ENCODE peak calls at places on chromosome 6, in six cellular contexts. One of them, this sample, is unnamed.

GRCh38 chr6:67639161-67639560 is 995.9 kb upstream of the ADGRB3 start:
- DNase-seq in choroid plexus epithelial cell: peak
- DNase-seq in lower leg skin: no peak
- DNase-seq in prostate gland: no peak
- DNase-seq in cardiac muscle cell: no peak
- DNase-seq in osteocyte: no peak
- DNase-seq in this sample: no peak

GRCh38 chr6:53717571-53717970 is 52.0 kb upstream of the KLHL31 start:
- DNase-seq in choroid plexus epithelial cell: no peak
- DNase-seq in lower leg skin: no peak
- DNase-seq in prostate gland: no peak
- DNase-seq in cardiac muscle cell: no peak
- DNase-seq in osteocyte: no peak
- DNase-seq in this sample: no peak

GRCh38 chr6:7996538-7997225 is 67.5 kb downstream of the BLOC1S5 start:
- DNase-seq in choroid plexus epithelial cell: peak
- DNase-seq in lower leg skin: no peak
- DNase-seq in prostate gland: no peak
- DNase-seq in cardiac muscle cell: no peak
- DNase-seq in osteocyte: no peak
- DNase-seq in this sample: no peak

GRCh38 chr6:108744996-108745395 is 103.2 kb upstream of the ARMC2 start:
- DNase-seq in choroid plexus epithelial cell: no peak
- DNase-seq in lower leg skin: no peak
- DNase-seq in prostate gland: no peak
- DNase-seq in cardiac muscle cell: no peak
- DNase-seq in osteocyte: no peak
- DNase-seq in this sample: no peak

GRCh38 chr6:160041608-160042007 is 72.7 kb downstream of the IGF2R start:
- DNase-seq in choroid plexus epithelial cell: peak
- DNase-seq in lower leg skin: peak
- DNase-seq in prostate gland: peak
- DNase-seq in cardiac muscle cell: no peak
- DNase-seq in osteocyte: no peak
- DNase-seq in this sample: peak

GRCh38 chr6:158058156-158058723 is 76.6 kb downstream of the SYNJ2 start:
- DNase-seq in choroid plexus epithelial cell: no peak
- DNase-seq in lower leg skin: no peak
- DNase-seq in prostate gland: no peak
- DNase-seq in cardiac muscle cell: no peak
- DNase-seq in osteocyte: no peak
- DNase-seq in this sample: no peak

GRCh38 chr6:107323133-107323785 is 136.1 kb downstream of the PDSS2 start:
- DNase-seq in choroid plexus epithelial cell: peak
- DNase-seq in lower leg skin: no peak
- DNase-seq in prostate gland: no peak
- DNase-seq in cardiac muscle cell: no peak
- DNase-seq in osteocyte: no peak
- DNase-seq in this sample: no peak

GRCh38 chr6:52931351-52931750 is 21.9 kb upstream of the GSTA3 start:
- DNase-seq in choroid plexus epithelial cell: no peak
- DNase-seq in lower leg skin: no peak
- DNase-seq in prostate gland: no peak
- DNase-seq in cardiac muscle cell: peak
- DNase-seq in osteocyte: no peak
- DNase-seq in this sample: no peak

GRCh38 chr6:14354919-14355572 is 237.5 kb downstream of the CD83 start:
- DNase-seq in choroid plexus epithelial cell: peak
- DNase-seq in lower leg skin: peak
- DNase-seq in prostate gland: peak
- DNase-seq in cardiac muscle cell: no peak
- DNase-seq in osteocyte: no peak
- DNase-seq in this sample: no peak

GRCh38 chr6:104711371-104711770 is 148.3 kb downstream of the HACE1 start:
- DNase-seq in choroid plexus epithelial cell: peak
- DNase-seq in lower leg skin: no peak
- DNase-seq in prostate gland: no peak
- DNase-seq in cardiac muscle cell: no peak
- DNase-seq in osteocyte: no peak
- DNase-seq in this sample: peak

GRCh38 chr6:159169557-159170332 is 545 bp downstream of the FNDC1 start:
- DNase-seq in choroid plexus epithelial cell: peak
- DNase-seq in lower leg skin: no peak
- DNase-seq in prostate gland: no peak
- DNase-seq in cardiac muscle cell: peak
- DNase-seq in osteocyte: no peak
- DNase-seq in this sample: no peak

GRCh38 chr6:160733045-160733646 is 31.1 kb downstream of the PLG start:
- DNase-seq in choroid plexus epithelial cell: peak
- DNase-seq in lower leg skin: no peak
- DNase-seq in prostate gland: peak
- DNase-seq in cardiac muscle cell: peak
- DNase-seq in osteocyte: no peak
- DNase-seq in this sample: peak

GRCh38 chr6:40882321-40882720 is 156.7 kb downstream of the UNC5CL start:
- DNase-seq in choroid plexus epithelial cell: no peak
- DNase-seq in lower leg skin: no peak
- DNase-seq in prostate gland: no peak
- DNase-seq in cardiac muscle cell: peak
- DNase-seq in osteocyte: no peak
- DNase-seq in this sample: no peak

GRCh38 chr6:67121115-67121514 is 1414.1 kb upstream of the EYS start:
- DNase-seq in choroid plexus epithelial cell: no peak
- DNase-seq in lower leg skin: no peak
- DNase-seq in prostate gland: no peak
- DNase-seq in cardiac muscle cell: no peak
- DNase-seq in osteocyte: no peak
- DNase-seq in this sample: no peak

GRCh38 chr6:74631558-74631957 is 574.3 kb downstream of the COL12A1 start:
- DNase-seq in choroid plexus epithelial cell: no peak
- DNase-seq in lower leg skin: no peak
- DNase-seq in prostate gland: no peak
- DNase-seq in cardiac muscle cell: no peak
- DNase-seq in osteocyte: no peak
- DNase-seq in this sample: no peak

GRCh38 chr6:37897321-37897720 is 77.8 kb downstream of the ZFAND3 start:
- DNase-seq in choroid plexus epithelial cell: peak
- DNase-seq in lower leg skin: no peak
- DNase-seq in prostate gland: no peak
- DNase-seq in cardiac muscle cell: no peak
- DNase-seq in osteocyte: no peak
- DNase-seq in this sample: no peak

GRCh38 chr6:112626468-112627082 is 279.4 kb downstream of the RFPL4B start:
- DNase-seq in choroid plexus epithelial cell: peak
- DNase-seq in lower leg skin: no peak
- DNase-seq in prostate gland: no peak
- DNase-seq in cardiac muscle cell: no peak
- DNase-seq in osteocyte: no peak
- DNase-seq in this sample: no peak

GRCh38 chr6:23621026-23621425 is 505.0 kb upstream of the NRSN1 start:
- DNase-seq in choroid plexus epithelial cell: peak
- DNase-seq in lower leg skin: no peak
- DNase-seq in prostate gland: no peak
- DNase-seq in cardiac muscle cell: no peak
- DNase-seq in osteocyte: no peak
- DNase-seq in this sample: no peak

GRCh38 chr6:12147557-12148316 is 135.6 kb downstream of the HIVEP1 start:
- DNase-seq in choroid plexus epithelial cell: peak
- DNase-seq in lower leg skin: no peak
- DNase-seq in prostate gland: no peak
- DNase-seq in cardiac muscle cell: no peak
- DNase-seq in osteocyte: no peak
- DNase-seq in this sample: no peak

GRCh38 chr6:80959034-80959433 is 793.4 kb downstream of the TENT5A start:
- DNase-seq in choroid plexus epithelial cell: no peak
- DNase-seq in lower leg skin: no peak
- DNase-seq in prostate gland: no peak
- DNase-seq in cardiac muscle cell: no peak
- DNase-seq in osteocyte: no peak
- DNase-seq in this sample: no peak

GRCh38 chr6:164378330-164378729 is 931.1 kb downstream of the C6orf118 start:
- DNase-seq in choroid plexus epithelial cell: no peak
- DNase-seq in lower leg skin: no peak
- DNase-seq in prostate gland: no peak
- DNase-seq in cardiac muscle cell: no peak
- DNase-seq in osteocyte: no peak
- DNase-seq in this sample: no peak

GRCh38 chr6:42901538-42901957 is 14.3 kb upstream of the PTCRA start:
- DNase-seq in choroid plexus epithelial cell: peak
- DNase-seq in lower leg skin: peak
- DNase-seq in prostate gland: peak
- DNase-seq in cardiac muscle cell: peak
- DNase-seq in osteocyte: peak
- DNase-seq in this sample: peak

GRCh38 chr6:29887330-29887818 is 55.0 kb upstream of the HLA-A start:
- DNase-seq in choroid plexus epithelial cell: peak
- DNase-seq in lower leg skin: no peak
- DNase-seq in prostate gland: peak
- DNase-seq in cardiac muscle cell: peak
- DNase-seq in osteocyte: no peak
- DNase-seq in this sample: no peak

GRCh38 chr6:41638002-41638800 is at the start of gene MDFI:
- DNase-seq in choroid plexus epithelial cell: peak
- DNase-seq in lower leg skin: no peak
- DNase-seq in prostate gland: no peak
- DNase-seq in cardiac muscle cell: peak
- DNase-seq in osteocyte: no peak
- DNase-seq in this sample: no peak

GRCh38 chr6:100504786-100505737 is 40.3 kb upstream of the SIM1 start:
- DNase-seq in choroid plexus epithelial cell: peak
- DNase-seq in lower leg skin: no peak
- DNase-seq in prostate gland: no peak
- DNase-seq in cardiac muscle cell: no peak
- DNase-seq in osteocyte: no peak
- DNase-seq in this sample: no peak

GRCh38 chr6:1596088-1596852 is 13.4 kb upstream of the FOXC1 start:
- DNase-seq in choroid plexus epithelial cell: peak
- DNase-seq in lower leg skin: no peak
- DNase-seq in prostate gland: peak
- DNase-seq in cardiac muscle cell: peak
- DNase-seq in osteocyte: no peak
- DNase-seq in this sample: no peak

DNA sequence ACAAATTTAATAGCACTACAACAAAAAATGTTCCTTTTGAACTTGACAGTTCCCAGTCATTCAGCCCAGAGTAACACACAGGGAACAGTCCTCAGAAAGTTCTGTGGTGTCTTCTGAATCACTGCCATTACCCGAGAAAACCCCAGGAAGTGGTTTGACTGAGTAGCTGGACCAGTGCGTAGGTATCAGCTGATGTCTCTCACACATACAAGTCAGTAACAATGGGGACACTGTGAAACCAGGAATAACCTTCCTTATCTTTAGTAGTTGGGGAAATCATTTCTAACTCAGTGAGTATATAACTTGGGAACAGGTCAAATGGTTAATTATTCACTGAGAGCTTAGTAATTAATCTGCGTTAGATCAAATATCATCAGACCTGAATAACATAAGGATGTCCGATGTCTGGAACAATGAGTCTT is 73.1 kb downstream of the HIVEP2 start:
- DNase-seq in choroid plexus epithelial cell: peak
- DNase-seq in lower leg skin: peak
- DNase-seq in prostate gland: peak
- DNase-seq in cardiac muscle cell: no peak
- DNase-seq in osteocyte: no peak
- DNase-seq in this sample: no peak
- TF ChIP-seq CTCF in choroid plexus epithelial cell: no peak
- TF ChIP-seq CTCF in lower leg skin: no peak
- TF ChIP-seq CTCF in prostate gland: no peak
- TF ChIP-seq CTCF in cardiac muscle cell: no peak
- TF ChIP-seq CTCF in osteocyte: no peak
- TF ChIP-seq CTCF in this sample: no peak

DNA sequence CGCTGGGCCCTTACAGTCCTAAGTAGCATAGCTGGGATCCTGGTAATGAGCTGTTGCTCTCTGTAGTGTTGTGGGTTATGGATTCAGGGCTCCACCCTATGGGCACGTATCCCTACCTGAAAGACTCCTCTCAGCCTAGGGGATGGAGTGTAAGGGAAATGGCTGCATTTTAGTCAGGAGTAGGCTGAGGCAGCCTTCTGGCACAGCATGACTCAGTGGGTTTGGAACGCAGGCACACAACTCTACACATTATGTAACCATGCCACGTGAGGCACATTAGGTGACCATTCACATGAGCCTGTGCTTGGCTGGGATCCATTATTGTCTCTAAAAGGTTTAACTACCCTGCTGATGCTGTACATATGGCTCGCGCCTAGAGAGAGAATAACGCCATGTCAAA is 27.8 kb downstream of the HDDC2 start:
- DNase-seq in choroid plexus epithelial cell: peak
- DNase-seq in lower leg skin: peak
- DNase-seq in prostate gland: no peak
- DNase-seq in cardiac muscle cell: no peak
- DNase-seq in osteocyte: no peak
- DNase-seq in this sample: no peak
- TF ChIP-seq CTCF in choroid plexus epithelial cell: no peak
- TF ChIP-seq CTCF in lower leg skin: no peak
- TF ChIP-seq CTCF in prostate gland: no peak
- TF ChIP-seq CTCF in cardiac muscle cell: no peak
- TF ChIP-seq CTCF in osteocyte: no peak
- TF ChIP-seq CTCF in this sample: no peak

DNA sequence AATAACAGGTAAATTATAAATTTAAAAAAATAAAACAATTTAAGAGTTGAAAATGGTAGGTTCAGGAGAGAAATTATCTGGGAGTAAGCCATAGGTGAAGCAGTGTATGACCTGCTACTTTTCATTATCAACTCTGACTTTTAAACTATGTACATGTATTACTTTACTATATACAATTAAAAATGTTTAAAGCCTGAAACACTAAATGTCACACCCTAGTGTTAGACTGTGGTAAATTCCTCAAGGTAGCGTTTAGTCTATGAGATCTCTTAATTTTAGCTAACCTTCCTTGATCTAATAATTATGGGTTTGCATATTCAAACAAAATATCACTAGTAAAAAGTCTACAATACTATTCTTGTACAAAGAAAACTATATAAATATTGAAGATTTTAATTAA is 22.3 kb upstream of the TBC1D32 start:
- DNase-seq in choroid plexus epithelial cell: peak
- DNase-seq in lower leg skin: no peak
- DNase-seq in prostate gland: no peak
- DNase-seq in cardiac muscle cell: no peak
- DNase-seq in osteocyte: no peak
- DNase-seq in this sample: no peak
- TF ChIP-seq CTCF in choroid plexus epithelial cell: no peak
- TF ChIP-seq CTCF in lower leg skin: no peak
- TF ChIP-seq CTCF in prostate gland: no peak
- TF ChIP-seq CTCF in cardiac muscle cell: peak
- TF ChIP-seq CTCF in osteocyte: no peak
- TF ChIP-seq CTCF in this sample: peak

GRCh38 chr6:27188206-27188884 is 59.2 kb upstream of the PRSS16 start:
- DNase-seq in choroid plexus epithelial cell: peak
- DNase-seq in lower leg skin: peak
- DNase-seq in prostate gland: peak
- DNase-seq in cardiac muscle cell: peak
- DNase-seq in osteocyte: no peak
- DNase-seq in this sample: no peak
- TF ChIP-seq CTCF in choroid plexus epithelial cell: no peak
- TF ChIP-seq CTCF in lower leg skin: no peak
- TF ChIP-seq CTCF in prostate gland: no peak
- TF ChIP-seq CTCF in cardiac muscle cell: no peak
- TF ChIP-seq CTCF in osteocyte: no peak
- TF ChIP-seq CTCF in this sample: no peak

This sample was measured in LNCaP clone FGC.